ENCODE peak calls at places on chromosomes 7 and 10, in seven cellular contexts. U is NCI-H1092, Z is RPMI7951, J is foreskin melanocyte, H is T-helper 1 cell, A is A172, K is astrocyte of the hippocampus. P is an unnamed sample.

GRCh38 chr7:50664461-50664922 is 99.3 kb upstream of the DDC start:
- DNase-seq in A (peak; percentile 92), H (no peak), K (peak; percentile 90), J (peak; percentile 61), Z (peak; percentile 100), U (no peak), P (peak; percentile 41)

GRCh38 chr10:98919899-98920298 is 315.8 kb downstream of the HPSE2 start:
- DNase-seq in K (no peak), J (no peak), A (no peak), U (no peak), Z (no peak), H (no peak), P (no peak)

GRCh38 chr10:69696073-69696731 is 66.2 kb downstream of the FAM241B start:
- DNase-seq in J (peak; percentile 25), K (peak; percentile 87), U (no peak), Z (peak; percentile 86), H (no peak), A (peak; percentile 85), P (no peak)

GRCh38 chr10:95260397-95260881 is 30.4 kb downstream of the PDLIM1 start:
- DNase-seq in J (peak; percentile 57), U (no peak), H (no peak), Z (peak; percentile 90), K (peak; percentile 95), A (peak; percentile 96), P (no peak)

GRCh38 chr10:32190890-32191491 is 134.8 kb upstream of the KIF5B start:
- DNase-seq in H (no peak), J (peak; percentile 36), U (no peak), Z (peak; percentile 50), A (peak; percentile 45), K (peak; percentile 62), P (no peak)

GRCh38 chr10:68876919-68877250 is 24.2 kb upstream of the DDX50 start:
- DNase-seq in Z (no peak), J (no peak), K (peak; percentile 16), A (no peak), H (no peak), U (no peak), P (no peak)

GRCh38 chr10:100743626-100744135 is 1.7 kb upstream of the PAX2 start:
- DNase-seq in Z (peak; percentile 48), A (peak; percentile 65), J (peak; percentile 44), K (no peak), H (peak; percentile 29), U (no peak), P (peak; percentile 73)

GRCh38 chr10:89805599-89806013 is 104.2 kb downstream of the KIF20B start:
- DNase-seq in K (no peak), U (no peak), A (no peak), H (no peak), J (no peak), Z (no peak), P (no peak)

GRCh38 chr10:124162136-124162535 is 68.7 kb upstream of the CHST15 start:
- DNase-seq in U (no peak), J (no peak), Z (no peak), K (no peak), H (no peak), A (no peak), P (no peak)

GRCh38 chr7:40586197-40586596 is 451.4 kb downstream of the SUGCT start:
- DNase-seq in Z (peak; percentile 83), J (no peak), H (no peak), U (no peak), K (peak; percentile 77), A (peak; percentile 76), P (no peak)

GRCh38 chr10:122669842-122670241 is 29.8 kb downstream of the C10orf120 start:
- DNase-seq in Z (no peak), J (no peak), U (no peak), K (no peak), A (no peak), H (no peak), P (no peak)

GRCh38 chr7:2169923-2170575 is 62.7 kb downstream of the MAD1L1 start:
- DNase-seq in Z (peak; percentile 52), H (no peak), U (no peak), K (peak; percentile 53), J (no peak), A (no peak), P (no peak)

GRCh38 chr10:124744688-124745055 is 494 bp upstream of the FAM53B start:
- DNase-seq in Z (peak; percentile 51), U (no peak), J (no peak), H (no peak), K (peak; percentile 73), A (peak; percentile 23), P (no peak)

GRCh38 chr10:98778277-98778759 is 331.6 kb upstream of the HPS1 start:
- DNase-seq in U (no peak), K (no peak), J (no peak), H (no peak), Z (no peak), A (no peak), P (no peak)

GRCh38 chr10:86648706-86649426 is 5.5 kb upstream of the OPN4 start:
- DNase-seq in H (no peak), K (peak; percentile 50), Z (peak; percentile 89), U (no peak), J (peak; percentile 65), A (peak; percentile 96), P (no peak)

GRCh38 chr7:77989981-77990566 is 191.5 kb downstream of the PHTF2 start:
- DNase-seq in J (peak; percentile 57), H (no peak), Z (peak; percentile 14), K (peak; percentile 4), U (peak; percentile 1), A (peak; percentile 26), P (no peak)

GRCh38 chr7:128167316-128167691 is 73.8 kb upstream of the LEP start:
- DNase-seq in Z (peak; percentile 47), A (peak; percentile 68), K (peak; percentile 90), U (peak; percentile 59), J (no peak), H (no peak), P (no peak)

GRCh38 chr7:92402920-92403759 is 44.1 kb upstream of the GATAD1 start:
- DNase-seq in H (no peak), K (peak; percentile 51), U (no peak), J (no peak), A (no peak), Z (no peak), P (no peak)

GRCh38 chr7:1724118-1724910 is 54.2 kb downstream of the ELFN1 start:
- DNase-seq in J (no peak), A (no peak), H (no peak), U (no peak), Z (no peak), K (no peak), P (no peak)

GRCh38 chr10:681670-682318 is 7.7 kb downstream of the DIP2C start:
- DNase-seq in A (peak; percentile 40), J (no peak), U (no peak), H (no peak), Z (peak; percentile 49), K (no peak), P (no peak)

GRCh38 chr10:112271982-112272381 is 11.2 kb upstream of the TECTB start:
- DNase-seq in K (peak; percentile 35), U (no peak), H (no peak), A (no peak), Z (no peak), J (no peak), P (no peak)

GRCh38 chr10:35789996-35790395 is 147.9 kb upstream of the FZD8 start:
- DNase-seq in J (no peak), Z (peak; percentile 85), U (no peak), A (peak; percentile 83), K (no peak), H (no peak), P (no peak)

GRCh38 chr7:43756368-43757072 is 2.0 kb upstream of the BLVRA start:
- DNase-seq in H (no peak), U (no peak), J (no peak), K (peak; percentile 77), Z (peak; percentile 91), A (peak; percentile 86), P (no peak)

GRCh38 chr7:156582591-156583123 is 57.9 kb upstream of the RNF32 start:
- DNase-seq in K (no peak), A (no peak), U (no peak), Z (no peak), H (no peak), J (no peak), P (no peak)

GRCh38 chr10:49331431-49331830 is 32.5 kb downstream of the C10orf71 start:
- DNase-seq in H (no peak), Z (no peak), J (no peak), A (no peak), U (no peak), K (no peak), P (no peak)

GRCh38 chr10:109018892-109019507 is 904.3 kb downstream of the XPNPEP1 start:
- DNase-seq in H (no peak), Z (no peak), K (no peak), A (no peak), J (no peak), U (no peak), P (no peak)

GRCh38 chr7:81297317-81297716 is 378.5 kb upstream of the SEMA3C start:
- DNase-seq in J (no peak), K (no peak), U (no peak), H (no peak), A (no peak), Z (no peak), P (no peak)

GRCh38 chr10:3395487-3395886 is 222.9 kb upstream of the PITRM1 start:
- DNase-seq in H (no peak), Z (no peak), A (no peak), U (peak; percentile 69), K (peak; percentile 48), J (no peak), P (no peak)

GRCh38 chr10:83225781-83226180 is 913.5 kb upstream of the GHITM start:
- DNase-seq in J (no peak), H (no peak), U (no peak), A (no peak), Z (no peak), K (no peak), P (no peak)

GRCh38 chr7:77348371-77348813 is 67.8 kb downstream of the GSAP start:
- DNase-seq in U (no peak), H (no peak), A (peak; percentile 84), Z (peak; percentile 72), J (no peak), K (peak; percentile 88), P (no peak)